ENCODE peak calls at places on chromosome 3, in five cellular contexts. C is CD8-positive, alpha-beta memory T cell; Z is AG04449; R is ascending aorta; Q is fibroblast of lung. K is an unnamed sample.

GRCh38 chr3:30437172-30437571 is 169.2 kb upstream of the TGFBR2 start:
- DNase-seq in C (no peak), Z (no peak), Q (peak; percentile 62), R (peak; percentile 69), K (no peak)

GRCh38 chr3:149080699-149081091 is 5.6 kb downstream of the HLTF start:
- DNase-seq in C (no peak), Q (peak; percentile 49), Z (no peak), R (no peak), K (no peak)

GRCh38 chr3:69309810-69310209 is 76.1 kb downstream of the FRMD4B start:
- DNase-seq in C (no peak), Z (no peak), R (no peak), Q (peak; percentile 43), K (no peak)

GRCh38 chr3:55879901-55880331 is 392.8 kb upstream of the WNT5A start:
- DNase-seq in Z (peak; percentile 26), R (no peak), C (no peak), Q (peak; percentile 36), K (no peak)

GRCh38 chr3:72044231-72044935 is 259.4 kb upstream of the PROK2 start:
- DNase-seq in Z (no peak), C (no peak), R (no peak), Q (no peak), K (no peak)

GRCh38 chr3:161096771-161097367 is 8.3 kb downstream of the B3GALNT1 start:
- DNase-seq in Q (no peak), Z (no peak), C (no peak), R (no peak), K (no peak)

GRCh38 chr3:184345678-184346144 is 8.3 kb downstream of the FAM131A start:
- DNase-seq in C (no peak), Q (peak; percentile 62), R (no peak), Z (no peak), K (no peak)

GRCh38 chr3:61268659-61269058 is 17.4 kb upstream of the FHIT start:
- DNase-seq in Z (no peak), R (no peak), C (no peak), Q (no peak), K (no peak)

GRCh38 chr3:52331091-52331490 is 15.0 kb downstream of the DNAH1 start:
- DNase-seq in R (no peak), Z (no peak), Q (no peak), C (no peak), K (no peak)

GRCh38 chr3:74789111-74789510 is 174.7 kb upstream of the CNTN3 start:
- DNase-seq in Q (no peak), C (no peak), Z (no peak), R (no peak), K (no peak)

GRCh38 chr3:99499235-99499798 is 139.1 kb upstream of the COL8A1 start:
- DNase-seq in C (no peak), R (no peak), Z (no peak), Q (peak; percentile 78), K (peak; percentile 55)

GRCh38 chr3:154050216-154050615 is 71.0 kb upstream of the ARHGEF26 start:
- DNase-seq in C (no peak), Q (no peak), R (no peak), Z (no peak), K (no peak)

GRCh38 chr3:134029256-134029733 is 430 bp downstream of the SLCO2A1 start:
- DNase-seq in Q (peak; percentile 40), Z (no peak), C (no peak), R (no peak), K (no peak)

GRCh38 chr3:189766416-189766815 is 135.2 kb downstream of the TP63 start:
- DNase-seq in Z (no peak), C (no peak), Q (no peak), R (no peak), K (no peak)

GRCh38 chr3:46857485-46858341 is 5.5 kb downstream of the MYL3 start:
- DNase-seq in C (no peak), Z (no peak), Q (no peak), R (peak; percentile 30), K (no peak)

GRCh38 chr3:183534249-183534648 is 21.3 kb downstream of the KLHL6 start:
- DNase-seq in R (no peak), C (no peak), Q (no peak), Z (no peak), K (no peak)

GRCh38 chr3:101138817-101139216 is 145.6 kb upstream of the ABI3BP start:
- DNase-seq in Q (no peak), R (no peak), C (no peak), Z (no peak), K (no peak)

GRCh38 chr3:126556637-126557414 is 1.9 kb downstream of the C3orf22 start:
- DNase-seq in Z (no peak), Q (no peak), C (no peak), R (peak; percentile 18), K (no peak)

GRCh38 chr3:149506540-149506939 is 32.0 kb downstream of the TM4SF4 start:
- DNase-seq in Z (peak; percentile 36), Q (no peak), C (no peak), R (no peak), K (no peak)

GRCh38 chr3:52047295-52047960 is 8.9 kb downstream of the DUSP7 start:
- DNase-seq in C (no peak), R (peak; percentile 81), Z (no peak), Q (no peak), K (no peak)

GRCh38 chr3:16759227-16759903 is 125.4 kb upstream of the PLCL2 start:
- DNase-seq in C (no peak), Q (no peak), Z (no peak), R (no peak), K (no peak)

GRCh38 chr3:170085396-170085795 is 47.6 kb downstream of the GPR160 start:
- DNase-seq in R (no peak), C (no peak), Z (no peak), Q (no peak), K (no peak)

GRCh38 chr3:192128060-192128459 is 599.3 kb downstream of the FGF12 start:
- DNase-seq in C (no peak), Q (no peak), Z (no peak), R (no peak), K (no peak)

GRCh38 chr3:76765526-76765925 is 274.4 kb upstream of the ROBO2 start:
- DNase-seq in R (no peak), Z (no peak), C (no peak), Q (no peak), K (no peak)

GRCh38 chr3:160129459-160130061 is 95.7 kb upstream of the C3orf80 start:
- DNase-seq in R (no peak), Z (peak; percentile 89), C (no peak), Q (peak; percentile 93), K (peak; percentile 91)

GRCh38 chr3:56921573-56922571 is 120.1 kb upstream of the ARHGEF3 start:
- DNase-seq in Q (peak; percentile 53), Z (no peak), C (no peak), R (no peak), K (no peak)
- H3K4me3 ChIP-seq in Q (peak overlapping the region; percentile 14), Z (no peak overlapping the region), C (peak overlapping the region; percentile 7), R (peak overlapping the region; percentile 41), K (no peak overlapping the region)

DNA sequence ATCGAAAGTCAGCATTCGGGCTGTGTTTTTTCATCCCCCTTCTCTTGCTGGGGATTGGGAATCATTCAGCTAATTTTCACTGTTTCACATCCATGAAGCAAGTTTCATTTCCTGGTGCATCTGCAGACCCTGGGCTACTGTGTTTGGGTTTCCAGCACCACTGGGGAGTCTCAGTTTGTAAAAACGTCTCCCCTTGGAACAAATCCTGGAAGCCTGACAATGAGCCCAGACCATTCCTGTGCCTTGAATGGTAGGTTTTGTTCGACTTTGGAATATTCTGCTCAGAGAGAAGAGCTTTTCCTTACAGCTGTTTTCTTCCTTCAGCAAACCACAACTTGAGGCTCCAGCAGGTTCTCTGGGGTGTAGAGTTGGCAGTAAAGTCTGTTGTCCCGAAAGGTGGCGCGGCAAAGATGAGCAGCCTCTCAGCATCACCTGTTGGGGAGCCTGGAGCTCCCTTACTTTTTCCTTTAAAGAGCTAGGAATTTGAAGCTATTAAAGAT is 65.3 kb downstream of the BOC start:
- DNase-seq in Q (no peak), R (no peak), Z (no peak), C (no peak), K (no peak)
- H3K4me3 ChIP-seq in Q (peak overlapping the region; percentile 35), R (peak overlapping the region; percentile 3), Z (peak overlapping the region; percentile 6), C (no peak overlapping the region), K (no peak overlapping the region)

DNA sequence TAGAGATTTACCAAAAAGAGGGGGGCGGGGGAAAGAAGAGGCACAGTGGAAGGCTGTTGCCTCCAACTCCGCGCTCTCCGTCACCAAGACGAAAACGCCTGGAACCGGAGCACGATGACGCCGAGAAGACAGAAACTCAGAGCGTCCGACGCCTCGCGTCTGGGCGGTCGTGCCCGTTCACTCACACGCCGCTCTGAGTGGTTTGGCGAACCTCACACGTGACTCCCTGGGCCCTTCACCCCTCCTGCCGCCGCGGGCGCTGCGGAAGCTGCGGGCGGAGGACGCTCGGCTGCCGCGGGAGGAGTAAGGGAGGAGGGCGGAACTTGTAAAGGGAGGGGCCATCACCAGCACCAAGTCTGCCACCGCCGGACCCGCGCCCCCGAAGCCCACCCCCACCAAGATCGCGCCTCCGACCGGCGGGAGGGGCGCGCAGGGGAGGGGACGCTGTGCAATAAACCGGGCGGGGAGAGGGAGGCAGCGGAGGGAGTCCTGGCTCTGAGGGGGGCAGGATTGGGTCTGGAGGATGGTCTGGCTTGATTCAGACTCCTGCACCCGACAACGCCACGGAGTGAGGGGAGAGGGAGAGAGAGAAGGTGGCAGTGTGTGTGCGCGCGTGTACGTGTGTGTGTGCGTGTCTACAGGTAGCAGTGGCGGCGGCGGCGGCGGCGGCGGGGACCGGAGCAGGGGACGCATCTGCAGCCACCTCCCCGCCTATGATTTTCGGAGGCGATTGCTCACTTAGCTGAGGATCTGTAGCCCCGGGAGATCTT is 1.9 kb upstream of the NLGN1 start:
- DNase-seq in Z (peak; percentile 37), Q (peak; percentile 83), R (peak; percentile 95), C (no peak), K (peak; percentile 22)
- H3K4me3 ChIP-seq in Z (peak overlapping the region; percentile 79), Q (peak overlapping the region; percentile 61), R (peak overlapping the region; percentile 55), C (no peak overlapping the region), K (peak overlapping the region; percentile 46)

DNA sequence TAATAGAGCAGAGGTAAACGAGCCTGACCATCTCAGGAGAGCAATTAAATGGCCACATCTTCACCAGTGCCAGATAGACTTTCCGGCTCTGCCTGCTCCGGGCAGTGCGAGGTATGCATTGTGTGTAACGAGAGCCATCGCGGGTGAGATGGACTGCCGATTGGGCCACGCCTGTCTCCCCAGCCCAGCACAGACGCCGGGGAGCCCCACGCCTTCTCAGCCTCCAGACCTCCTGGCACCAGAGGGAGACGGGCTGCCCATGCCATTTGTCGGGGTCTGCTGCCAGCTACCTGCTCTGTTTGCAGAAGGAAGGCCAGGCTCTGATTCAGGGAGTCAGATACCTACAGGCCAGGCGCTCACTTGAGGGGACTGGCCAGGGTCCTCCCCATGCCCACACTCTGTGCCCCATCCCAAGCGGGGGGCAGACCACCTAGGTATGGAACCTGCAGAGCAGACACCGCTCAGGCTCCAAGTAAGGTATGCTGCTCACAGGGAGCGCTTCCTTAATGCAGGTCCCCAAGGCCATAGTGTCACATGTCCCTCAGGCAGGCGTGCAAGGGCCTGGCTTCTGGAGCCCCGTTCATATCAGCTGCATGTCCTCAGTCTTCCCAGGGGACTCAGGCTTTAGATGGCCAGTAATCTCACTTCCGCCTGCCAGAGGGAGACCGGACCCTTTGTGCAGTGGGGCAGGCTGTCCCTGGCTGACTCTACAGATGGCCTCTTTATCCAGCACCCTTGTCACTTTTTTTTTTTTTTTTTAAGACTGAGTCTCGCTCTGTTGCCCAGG is 62.2 kb downstream of the DNAJB8 start:
- DNase-seq in R (no peak), Z (no peak), C (no peak), Q (no peak), K (no peak)
- H3K4me3 ChIP-seq in R (no peak overlapping the region), Z (no peak overlapping the region), C (no peak overlapping the region), Q (no peak overlapping the region), K (no peak overlapping the region)